ENCODE peak calls at places on chromosomes 4 and X, in six cellular contexts. D is CD8-positive, alpha-beta T cell; R is dorsolateral prefrontal cortex; H is HCT116; V is DND-41; J is lower leg skin. F is an unnamed sample.

GRCh38 chr4:113101669-113102068 is 52.2 kb downstream of the ANK2 start:
- DNase-seq in D (no peak), R (no peak), H (no peak), V (no peak), J (no peak), F (no peak)

GRCh38 chrX:71181558-71181909 is 36.9 kb downstream of the NLGN3 start:
- DNase-seq in D (peak; percentile 28), R (no peak), H (no peak), V (peak; percentile 86), J (peak; percentile 17), F (peak; percentile 60)

GRCh38 chrX:115898382-115899001 is 272.1 kb upstream of the AGTR2 start:
- DNase-seq in D (peak; percentile 69), R (no peak), H (peak; percentile 6), V (peak; percentile 5), J (no peak), F (peak; percentile 64)

GRCh38 chr4:151489462-151490203 is 80.7 kb downstream of the FHIP1A start:
- DNase-seq in D (no peak), R (no peak), H (no peak), V (no peak), J (no peak), F (no peak)

GRCh38 chrX:95058815-95059214 is 1384.8 kb downstream of the FAM133A start:
- DNase-seq in D (no peak), R (no peak), H (no peak), V (no peak), J (no peak), F (no peak)

GRCh38 chrX:84248226-84248625 is 60.2 kb upstream of the RPS6KA6 start:
- DNase-seq in D (no peak), R (no peak), H (no peak), V (no peak), J (no peak), F (no peak)

GRCh38 chrX:13119386-13119785 is 75.0 kb upstream of the FAM9C start:
- DNase-seq in D (no peak), R (no peak), H (no peak), V (no peak), J (no peak), F (no peak)

GRCh38 chrX:107707866-107708265 is 67.7 kb downstream of the TSC22D3 start:
- DNase-seq in D (no peak), R (no peak), H (no peak), V (no peak), J (no peak), F (no peak)

GRCh38 chrX:2863646-2864045 is 34.9 kb downstream of the GYG2 start:
- DNase-seq in D (no peak), R (no peak), H (no peak), V (no peak), J (no peak), F (no peak)

GRCh38 chr4:124713213-124713592 is 671 bp upstream of the ANKRD50 start:
- DNase-seq in D (peak; percentile 5), R (peak; percentile 84), H (peak; percentile 79), V (peak; percentile 44), J (peak; percentile 51), F (no peak)

DNA sequence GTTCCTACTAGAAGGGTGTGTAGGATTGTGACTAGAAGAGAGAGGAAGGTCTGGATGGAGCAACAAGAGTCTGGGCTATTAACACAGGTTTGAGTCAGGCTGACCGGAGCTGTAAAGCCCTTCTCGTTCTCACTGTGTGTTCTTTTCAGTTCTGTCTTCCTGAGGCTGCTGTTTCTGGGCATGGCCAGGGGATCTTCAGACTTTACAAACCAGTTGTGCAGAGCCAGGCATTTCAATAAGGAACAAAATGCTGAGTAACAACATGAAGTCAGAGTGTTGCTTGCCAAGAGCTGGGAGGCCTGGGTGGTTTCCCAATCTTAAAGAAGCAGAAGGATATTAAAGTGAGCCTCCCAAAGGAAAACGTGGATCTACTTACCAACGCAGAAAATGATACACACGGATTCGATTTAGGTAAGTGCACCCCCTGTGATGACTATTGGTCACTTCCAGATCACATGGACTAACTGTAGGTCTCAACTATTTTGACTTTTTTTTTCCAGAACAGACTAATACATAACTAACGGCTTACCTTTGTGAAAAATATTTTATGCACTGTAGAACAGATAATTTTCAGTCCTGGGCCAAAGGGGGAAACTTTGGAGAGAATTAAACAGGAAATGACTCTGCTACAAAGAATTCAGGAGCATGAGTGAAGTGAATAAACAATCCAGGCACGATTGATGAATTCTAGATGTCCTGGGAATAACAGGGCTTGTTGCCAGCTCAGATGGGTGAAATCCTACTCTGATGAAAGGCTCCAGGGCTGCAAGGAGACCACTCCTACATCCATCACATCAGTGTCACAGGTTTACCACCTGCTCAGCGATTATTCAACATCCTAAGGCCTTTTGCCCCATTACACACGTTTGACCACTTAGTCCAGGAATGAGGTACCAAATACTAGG is 94.5 kb downstream of the ANXA3 start:
- DNase-seq in D (no peak), R (no peak), H (no peak), V (no peak), J (peak; percentile 92), F (no peak)
- H3K4me3 ChIP-seq in D (no peak overlapping the region), R (peak overlapping the region; percentile 14), H (no peak overlapping the region), V (no peak overlapping the region), J (no peak overlapping the region), F (no peak overlapping the region)

GRCh38 chrX:48974033-48974432 is 2.4 kb upstream of the KCND1 start:
- DNase-seq in D (no peak), R (no peak), H (no peak), V (no peak), J (no peak), F (no peak)
- H3K4me3 ChIP-seq in D (no peak overlapping the region), R (no peak overlapping the region), H (no peak overlapping the region), V (no peak overlapping the region), J (no peak overlapping the region), F (no peak overlapping the region)

DNA sequence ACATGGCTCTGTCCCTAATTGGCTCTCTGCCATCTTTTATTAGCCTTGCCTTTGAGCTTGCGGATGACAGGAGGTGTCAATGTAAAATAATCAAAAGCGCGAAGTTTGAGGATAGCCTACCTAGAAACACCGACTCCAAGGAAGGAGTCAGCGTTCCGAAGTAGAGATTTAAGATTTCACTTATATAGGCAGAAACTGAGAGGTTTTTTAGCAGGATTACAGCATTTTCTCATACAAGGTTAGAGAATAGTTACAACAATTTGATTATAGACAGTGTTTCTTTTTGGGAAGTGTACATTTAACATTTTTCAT is 499 bp upstream of the NFXL1 start:
- DNase-seq in D (no peak), R (no peak), H (no peak), V (no peak), J (no peak), F (no peak)
- H3K4me3 ChIP-seq in D (peak overlapping the region; percentile 67), R (peak overlapping the region; percentile 79), H (peak overlapping the region; percentile 56), V (peak overlapping the region; percentile 99), J (no peak overlapping the region), F (peak overlapping the region; percentile 95)

GRCh38 chr4:37890501-37891220 is at the start of gene TBC1D1:
- DNase-seq in D (peak; percentile 33), R (peak; percentile 70), H (no peak), V (peak; percentile 72), J (no peak), F (no peak)

GRCh38 chr4:37892641-37893040 is 1.8 kb downstream of the TBC1D1 start:
- DNase-seq in D (peak; percentile 40), R (no peak), H (no peak), V (no peak), J (no peak), F (peak; percentile 18)

GRCh38 chr4:37891221-37892159 is 606 bp downstream of the TBC1D1 start:
- DNase-seq in D (peak; percentile 49), R (no peak), H (no peak), V (peak; percentile 73), J (no peak), F (peak; percentile 48)

GRCh38 chr4:37895271-37895670 is 4.4 kb downstream of the TBC1D1 start:
- DNase-seq in D (no peak), R (no peak), H (no peak), V (no peak), J (no peak), F (no peak)

DNA sequence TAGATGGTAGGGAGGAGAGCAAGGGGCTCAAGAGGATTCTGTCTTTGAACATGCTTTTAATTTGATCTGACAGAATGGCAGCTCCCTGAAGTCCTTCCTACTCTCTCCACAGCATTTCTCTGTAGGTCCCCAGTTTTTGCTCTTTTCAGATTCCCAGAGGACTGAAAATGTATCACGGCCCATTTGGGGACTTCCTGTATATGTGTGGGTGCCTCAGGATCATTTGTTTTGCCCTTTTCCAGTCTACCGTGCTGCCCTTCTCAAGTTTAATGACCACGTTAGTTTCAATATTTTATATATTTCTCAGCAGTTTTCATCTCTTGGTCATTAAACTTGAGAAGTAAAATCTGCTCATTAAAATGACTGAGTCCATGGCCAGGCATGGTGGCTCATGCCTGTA is 2.3 kb downstream of the TBC1D1 start:
- DNase-seq in D (no peak), R (no peak), H (no peak), V (no peak), J (no peak), F (no peak)
- H3K4me3 ChIP-seq in D (no peak overlapping the region), R (no peak overlapping the region), H (no peak overlapping the region), V (peak overlapping the region; percentile 92), J (no peak overlapping the region), F (no peak overlapping the region)

DNA sequence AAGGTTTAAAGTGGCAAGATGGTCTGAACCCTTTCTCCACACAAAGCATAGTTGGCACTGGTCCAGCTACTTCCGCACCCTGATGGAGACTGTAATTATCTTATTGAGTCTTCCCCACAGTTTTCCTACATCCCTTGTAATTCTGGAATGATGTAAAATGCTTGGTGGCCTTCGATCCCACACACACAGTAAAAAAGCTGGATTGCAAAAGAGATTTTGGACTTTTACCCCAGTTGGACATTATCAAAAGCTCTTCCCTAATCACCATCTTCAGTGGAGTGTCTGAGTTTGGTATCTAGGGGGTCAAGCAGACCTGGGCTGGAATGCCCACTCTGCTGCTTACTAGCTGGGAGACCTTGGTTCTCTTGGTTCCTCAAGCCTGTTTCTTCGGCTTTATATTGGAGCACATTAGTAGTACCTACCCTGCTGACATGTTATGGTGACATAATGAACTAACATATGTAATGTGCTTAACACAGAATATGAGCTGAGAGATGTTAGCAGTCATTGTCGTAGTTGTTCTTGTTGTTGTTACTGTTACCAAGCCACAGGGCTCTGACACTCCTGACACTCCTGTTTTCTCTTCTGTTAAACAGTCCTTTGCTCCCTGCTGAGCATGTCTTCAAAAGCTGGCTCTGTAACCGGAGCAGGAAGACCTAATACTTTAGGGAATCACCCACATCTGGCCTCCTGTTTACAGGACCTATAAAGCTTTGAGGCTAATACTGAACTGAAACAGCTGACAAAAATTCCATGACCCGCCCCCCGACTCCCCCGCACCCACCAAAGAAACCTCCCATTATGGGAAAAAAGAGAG is 4.8 kb downstream of the SRPX2 start:
- DNase-seq in D (no peak), R (no peak), H (no peak), V (no peak), J (no peak), F (no peak)
- H3K4me3 ChIP-seq in D (no peak overlapping the region), R (no peak overlapping the region), H (no peak overlapping the region), V (no peak overlapping the region), J (no peak overlapping the region), F (no peak overlapping the region)

GRCh38 chr4:54102747-54103146 is 2.8 kb downstream of the GSX2 start:
- DNase-seq in D (no peak), R (no peak), H (no peak), V (no peak), J (no peak), F (no peak)

GRCh38 chr4:54100607-54101189 is 735 bp downstream of the GSX2 start:
- DNase-seq in D (peak; percentile 35), R (no peak), H (no peak), V (no peak), J (no peak), F (peak; percentile 27)

GRCh38 chr4:54099959-54100606 is at the start of gene GSX2:
- DNase-seq in D (no peak), R (no peak), H (no peak), V (no peak), J (no peak), F (no peak)

GRCh38 chr4:54103190-54103574 is 3.2 kb downstream of the GSX2 start:
- DNase-seq in D (no peak), R (no peak), H (no peak), V (no peak), J (no peak), F (no peak)

GRCh38 chr4:54101190-54102041 is 1.5 kb downstream of the GSX2 start:
- DNase-seq in D (no peak), R (no peak), H (no peak), V (no peak), J (no peak), F (no peak)
- H3K4me3 ChIP-seq in D (peak overlapping the region; percentile 40), R (peak overlapping the region; percentile 38), H (no peak overlapping the region), V (no peak overlapping the region), J (no peak overlapping the region), F (peak overlapping the region; percentile 32)

F was measured in CD8-positive, alpha-beta memory T cell.